ENCODE peak calls at places on chromosome 20, in seven cellular contexts. One of them, this sample, is unnamed. For H3K9me3, the result is how much of the 10 kb centered on the place peaks cover.

GRCh38 chr20:15047100-15047499 is 709.7 kb upstream of the FLRT3 start:
- DNase-seq in OCI-LY7: no peak
- DNase-seq in CD4-positive, alpha-beta memory T cell: no peak
- DNase-seq in IMR-90: no peak
- DNase-seq in osteoblast: no peak
- DNase-seq in tibial nerve: no peak
- DNase-seq in CD8-positive, alpha-beta memory T cell: no peak
- DNase-seq in this sample: no peak

GRCh38 chr20:24353135-24353694 is 116.2 kb upstream of the SYNDIG1 start:
- DNase-seq in CD4-positive, alpha-beta memory T cell: no peak
- DNase-seq in CD8-positive, alpha-beta memory T cell: no peak
- DNase-seq in tibial nerve: no peak
- DNase-seq in IMR-90: no peak
- DNase-seq in osteoblast: no peak
- DNase-seq in OCI-LY7: no peak
- DNase-seq in this sample: no peak

GRCh38 chr20:64116016-64116415 is 8.7 kb upstream of the NPBWR2 start:
- DNase-seq in CD8-positive, alpha-beta memory T cell: no peak
- DNase-seq in IMR-90: no peak
- DNase-seq in CD4-positive, alpha-beta memory T cell: no peak
- DNase-seq in osteoblast: peak
- DNase-seq in OCI-LY7: no peak
- DNase-seq in tibial nerve: no peak
- DNase-seq in this sample: no peak

GRCh38 chr20:17651761-17652388 is 30.2 kb downstream of the RRBP1 start:
- DNase-seq in OCI-LY7: peak
- DNase-seq in tibial nerve: no peak
- DNase-seq in IMR-90: no peak
- DNase-seq in CD4-positive, alpha-beta memory T cell: no peak
- DNase-seq in CD8-positive, alpha-beta memory T cell: no peak
- DNase-seq in osteoblast: peak
- DNase-seq in this sample: no peak

GRCh38 chr20:19099586-19100555 is 112.6 kb upstream of the SLC24A3 start:
- DNase-seq in CD4-positive, alpha-beta memory T cell: no peak
- DNase-seq in OCI-LY7: no peak
- DNase-seq in CD8-positive, alpha-beta memory T cell: no peak
- DNase-seq in tibial nerve: no peak
- DNase-seq in IMR-90: no peak
- DNase-seq in osteoblast: no peak
- DNase-seq in this sample: no peak

GRCh38 chr20:13510837-13511488 is 127.8 kb downstream of the TASP1 start:
- DNase-seq in osteoblast: no peak
- DNase-seq in CD4-positive, alpha-beta memory T cell: no peak
- DNase-seq in OCI-LY7: no peak
- DNase-seq in CD8-positive, alpha-beta memory T cell: no peak
- DNase-seq in tibial nerve: peak
- DNase-seq in IMR-90: no peak
- DNase-seq in this sample: no peak

GRCh38 chr20:19211661-19212523 is 550 bp upstream of the SLC24A3 start:
- DNase-seq in CD8-positive, alpha-beta memory T cell: no peak
- DNase-seq in OCI-LY7: no peak
- DNase-seq in CD4-positive, alpha-beta memory T cell: no peak
- DNase-seq in osteoblast: no peak
- DNase-seq in IMR-90: no peak
- DNase-seq in tibial nerve: no peak
- DNase-seq in this sample: no peak

GRCh38 chr20:11101243-11101642 is 427.4 kb upstream of the JAG1 start:
- DNase-seq in CD8-positive, alpha-beta memory T cell: no peak
- DNase-seq in tibial nerve: no peak
- DNase-seq in IMR-90: peak
- DNase-seq in OCI-LY7: no peak
- DNase-seq in osteoblast: no peak
- DNase-seq in CD4-positive, alpha-beta memory T cell: no peak
- DNase-seq in this sample: no peak

GRCh38 chr20:16263582-16263981 is 309.7 kb downstream of the KIF16B start:
- DNase-seq in tibial nerve: no peak
- DNase-seq in OCI-LY7: peak
- DNase-seq in CD4-positive, alpha-beta memory T cell: no peak
- DNase-seq in CD8-positive, alpha-beta memory T cell: no peak
- DNase-seq in osteoblast: no peak
- DNase-seq in IMR-90: no peak
- DNase-seq in this sample: no peak

GRCh38 chr20:18024606-18025127 is 33.0 kb downstream of the OVOL2 start:
- DNase-seq in CD8-positive, alpha-beta memory T cell: no peak
- DNase-seq in CD4-positive, alpha-beta memory T cell: no peak
- DNase-seq in tibial nerve: no peak
- DNase-seq in osteoblast: no peak
- DNase-seq in IMR-90: no peak
- DNase-seq in OCI-LY7: no peak
- DNase-seq in this sample: no peak

GRCh38 chr20:9478801-9479200 is 35.6 kb upstream of the LAMP5 start:
- DNase-seq in osteoblast: no peak
- DNase-seq in CD4-positive, alpha-beta memory T cell: no peak
- DNase-seq in IMR-90: no peak
- DNase-seq in CD8-positive, alpha-beta memory T cell: no peak
- DNase-seq in OCI-LY7: no peak
- DNase-seq in tibial nerve: no peak
- DNase-seq in this sample: no peak

GRCh38 chr20:19451591-19452295 is 239.3 kb downstream of the SLC24A3 start:
- DNase-seq in osteoblast: no peak
- DNase-seq in CD8-positive, alpha-beta memory T cell: no peak
- DNase-seq in OCI-LY7: no peak
- DNase-seq in CD4-positive, alpha-beta memory T cell: no peak
- DNase-seq in IMR-90: no peak
- DNase-seq in tibial nerve: no peak
- DNase-seq in this sample: no peak

GRCh38 chr20:44014807-44015732 is 100.4 kb downstream of the TOX2 start:
- DNase-seq in tibial nerve: no peak
- DNase-seq in IMR-90: no peak
- DNase-seq in CD8-positive, alpha-beta memory T cell: no peak
- DNase-seq in OCI-LY7: no peak
- DNase-seq in CD4-positive, alpha-beta memory T cell: no peak
- DNase-seq in osteoblast: no peak
- DNase-seq in this sample: no peak

GRCh38 chr20:46576774-46577395 is 26.4 kb upstream of the OCSTAMP start:
- DNase-seq in osteoblast: no peak
- DNase-seq in OCI-LY7: no peak
- DNase-seq in tibial nerve: no peak
- DNase-seq in CD8-positive, alpha-beta memory T cell: no peak
- DNase-seq in IMR-90: no peak
- DNase-seq in CD4-positive, alpha-beta memory T cell: no peak
- DNase-seq in this sample: no peak

GRCh38 chr20:9474835-9475413 is 39.5 kb upstream of the LAMP5 start:
- DNase-seq in osteoblast: peak
- DNase-seq in CD4-positive, alpha-beta memory T cell: no peak
- DNase-seq in OCI-LY7: no peak
- DNase-seq in IMR-90: peak
- DNase-seq in tibial nerve: no peak
- DNase-seq in CD8-positive, alpha-beta memory T cell: no peak
- DNase-seq in this sample: no peak

GRCh38 chr20:51563597-51564332 is 21.2 kb upstream of the NFATC2 start:
- DNase-seq in tibial nerve: peak
- DNase-seq in IMR-90: peak
- DNase-seq in osteoblast: peak
- DNase-seq in OCI-LY7: no peak
- DNase-seq in CD4-positive, alpha-beta memory T cell: no peak
- DNase-seq in CD8-positive, alpha-beta memory T cell: no peak
- DNase-seq in this sample: no peak

GRCh38 chr20:32067234-32067821 is 15.3 kb downstream of the HCK start:
- DNase-seq in tibial nerve: no peak
- DNase-seq in OCI-LY7: peak
- DNase-seq in osteoblast: peak
- DNase-seq in CD8-positive, alpha-beta memory T cell: no peak
- DNase-seq in IMR-90: peak
- DNase-seq in CD4-positive, alpha-beta memory T cell: no peak
- DNase-seq in this sample: no peak

GRCh38 chr20:59808729-59809381 is 124.6 kb downstream of the SYCP2 start:
- DNase-seq in CD8-positive, alpha-beta memory T cell: no peak
- DNase-seq in CD4-positive, alpha-beta memory T cell: no peak
- DNase-seq in tibial nerve: peak
- DNase-seq in osteoblast: no peak
- DNase-seq in OCI-LY7: no peak
- DNase-seq in IMR-90: no peak
- DNase-seq in this sample: no peak

GRCh38 chr20:34629342-34629741 is 47.5 kb downstream of the PIGU start:
- DNase-seq in CD4-positive, alpha-beta memory T cell: no peak
- DNase-seq in osteoblast: no peak
- DNase-seq in OCI-LY7: no peak
- DNase-seq in tibial nerve: no peak
- DNase-seq in CD8-positive, alpha-beta memory T cell: no peak
- DNase-seq in IMR-90: no peak
- DNase-seq in this sample: no peak

GRCh38 chr20:30486103-30486478 is 771.4 kb upstream of the DEFB115 start:
- DNase-seq in IMR-90: no peak
- DNase-seq in tibial nerve: no peak
- DNase-seq in osteoblast: peak
- DNase-seq in CD4-positive, alpha-beta memory T cell: no peak
- DNase-seq in OCI-LY7: no peak
- DNase-seq in CD8-positive, alpha-beta memory T cell: no peak
- DNase-seq in this sample: no peak
- H3K9me3 ChIP-seq in IMR-90: under half
- H3K9me3 ChIP-seq in tibial nerve: under half
- H3K9me3 ChIP-seq in osteoblast: under half
- H3K9me3 ChIP-seq in CD4-positive, alpha-beta memory T cell: under half
- H3K9me3 ChIP-seq in OCI-LY7: under half
- H3K9me3 ChIP-seq in CD8-positive, alpha-beta memory T cell: under half
- H3K9me3 ChIP-seq in this sample: under half

DNA sequence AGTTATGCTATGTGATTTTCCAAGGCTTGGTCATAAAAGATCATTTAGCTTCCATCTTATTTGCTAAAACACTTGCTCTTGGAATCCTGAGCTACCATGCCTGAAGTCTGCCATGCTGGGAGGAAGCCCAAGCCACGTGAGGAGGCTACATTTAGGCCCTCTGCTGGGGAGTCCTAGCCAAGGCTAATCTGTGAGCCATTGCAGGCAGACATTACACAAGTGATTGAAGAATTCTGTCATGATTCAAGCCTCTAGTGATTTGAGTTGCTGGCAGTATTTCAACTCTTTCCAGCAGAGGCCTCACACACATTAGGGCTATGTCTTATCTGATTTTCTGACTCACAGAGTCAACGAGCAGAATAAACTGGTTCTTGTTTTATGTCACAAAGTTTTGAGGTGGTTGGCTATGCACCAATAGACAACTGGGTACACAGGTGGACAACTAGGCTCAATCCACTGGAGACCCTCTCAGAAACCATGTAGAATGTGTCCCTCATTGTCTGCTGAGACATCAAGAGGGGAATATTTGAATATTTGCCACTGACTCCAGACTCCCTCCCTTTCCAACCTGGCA is 227.2 kb upstream of the SULF2 start:
- DNase-seq in CD8-positive, alpha-beta memory T cell: no peak
- DNase-seq in osteoblast: peak
- DNase-seq in OCI-LY7: peak
- DNase-seq in tibial nerve: no peak
- DNase-seq in CD4-positive, alpha-beta memory T cell: no peak
- DNase-seq in IMR-90: peak
- DNase-seq in this sample: no peak
- H3K9me3 ChIP-seq in CD8-positive, alpha-beta memory T cell: under half
- H3K9me3 ChIP-seq in osteoblast: under half
- H3K9me3 ChIP-seq in OCI-LY7: half or more
- H3K9me3 ChIP-seq in tibial nerve: under half
- H3K9me3 ChIP-seq in CD4-positive, alpha-beta memory T cell: under half
- H3K9me3 ChIP-seq in IMR-90: under half
- H3K9me3 ChIP-seq in this sample: under half

GRCh38 chr20:25864986-25865714 is 168.5 kb upstream of the ZNF337 start:
- DNase-seq in IMR-90: no peak
- DNase-seq in CD4-positive, alpha-beta memory T cell: no peak
- DNase-seq in OCI-LY7: no peak
- DNase-seq in tibial nerve: no peak
- DNase-seq in osteoblast: no peak
- DNase-seq in CD8-positive, alpha-beta memory T cell: no peak
- DNase-seq in this sample: no peak

GRCh38 chr20:25867776-25868649 is 171.4 kb upstream of the ZNF337 start:
- DNase-seq in osteoblast: peak
- DNase-seq in IMR-90: peak
- DNase-seq in CD4-positive, alpha-beta memory T cell: peak
- DNase-seq in OCI-LY7: no peak
- DNase-seq in tibial nerve: peak
- DNase-seq in CD8-positive, alpha-beta memory T cell: no peak
- DNase-seq in this sample: peak

GRCh38 chr20:25863536-25864325 is 167.1 kb upstream of the ZNF337 start:
- DNase-seq in OCI-LY7: no peak
- DNase-seq in IMR-90: no peak
- DNase-seq in osteoblast: peak
- DNase-seq in CD4-positive, alpha-beta memory T cell: no peak
- DNase-seq in CD8-positive, alpha-beta memory T cell: no peak
- DNase-seq in tibial nerve: no peak
- DNase-seq in this sample: no peak

GRCh38 chr20:25865715-25866656 is 169.3 kb upstream of the ZNF337 start:
- DNase-seq in tibial nerve: no peak
- DNase-seq in CD8-positive, alpha-beta memory T cell: peak
- DNase-seq in osteoblast: peak
- DNase-seq in OCI-LY7: no peak
- DNase-seq in CD4-positive, alpha-beta memory T cell: peak
- DNase-seq in IMR-90: peak
- DNase-seq in this sample: peak

DNA sequence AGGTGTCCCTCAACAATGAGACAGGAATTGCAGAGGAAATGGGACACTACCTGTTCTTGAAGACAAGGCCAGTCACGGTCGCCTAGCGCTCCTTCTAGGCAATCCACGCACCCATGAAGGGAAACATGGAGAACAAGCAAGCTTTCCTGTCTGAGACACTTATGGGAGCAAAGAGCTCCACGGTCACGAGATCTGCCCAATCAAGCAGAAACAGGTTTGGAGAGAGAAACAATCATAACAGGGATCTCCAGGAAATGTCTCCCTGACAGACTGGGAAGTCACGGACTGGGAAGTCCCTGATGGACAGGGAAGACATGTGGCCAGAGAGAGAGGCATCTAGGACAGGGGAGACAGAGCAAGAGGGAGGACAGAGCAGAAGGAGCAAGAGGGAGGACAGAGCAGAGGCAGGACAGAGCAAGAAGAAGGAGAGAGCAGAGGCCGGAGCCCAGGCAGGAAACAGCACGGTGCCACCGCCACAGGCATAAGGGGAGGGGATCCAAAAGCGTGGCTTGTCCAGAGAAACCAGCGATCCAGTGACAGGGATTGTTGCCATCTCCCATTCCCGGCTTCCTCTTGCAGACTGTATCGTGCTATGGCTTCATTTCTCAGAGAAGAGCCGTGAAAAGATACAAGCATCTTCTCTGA is 167.8 kb upstream of the ZNF337 start:
- DNase-seq in IMR-90: no peak
- DNase-seq in osteoblast: peak
- DNase-seq in CD4-positive, alpha-beta memory T cell: no peak
- DNase-seq in OCI-LY7: no peak
- DNase-seq in CD8-positive, alpha-beta memory T cell: no peak
- DNase-seq in tibial nerve: no peak
- DNase-seq in this sample: no peak
- H3K9me3 ChIP-seq in IMR-90: under half
- H3K9me3 ChIP-seq in osteoblast: under half
- H3K9me3 ChIP-seq in CD4-positive, alpha-beta memory T cell: under half
- H3K9me3 ChIP-seq in OCI-LY7: under half
- H3K9me3 ChIP-seq in CD8-positive, alpha-beta memory T cell: under half
- H3K9me3 ChIP-seq in tibial nerve: under half
- H3K9me3 ChIP-seq in this sample: under half

DNA sequence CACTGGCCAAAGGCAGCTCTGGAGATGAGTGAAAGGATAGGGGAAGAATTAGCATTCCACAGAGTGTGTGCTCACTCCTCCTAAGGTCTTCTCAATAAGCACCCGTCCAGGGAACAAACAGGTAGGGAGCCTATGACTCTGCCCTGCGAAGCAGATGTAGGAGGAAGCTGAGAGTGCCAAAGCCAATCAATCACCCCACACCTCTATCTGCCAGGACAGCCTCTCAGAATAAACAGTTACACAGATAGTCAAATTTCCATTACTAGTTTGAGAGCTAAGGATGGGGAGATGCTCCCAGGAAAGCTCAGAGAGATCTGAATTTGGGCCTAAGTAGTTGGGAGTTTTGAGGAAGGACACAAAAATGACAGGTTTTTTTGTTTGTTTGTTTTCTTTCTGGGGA is 40.5 kb upstream of the SLA2 start:
- DNase-seq in CD8-positive, alpha-beta memory T cell: no peak
- DNase-seq in IMR-90: no peak
- DNase-seq in osteoblast: no peak
- DNase-seq in CD4-positive, alpha-beta memory T cell: no peak
- DNase-seq in tibial nerve: no peak
- DNase-seq in OCI-LY7: no peak
- DNase-seq in this sample: no peak
- H3K9me3 ChIP-seq in CD8-positive, alpha-beta memory T cell: under half
- H3K9me3 ChIP-seq in IMR-90: under half
- H3K9me3 ChIP-seq in osteoblast: under half
- H3K9me3 ChIP-seq in CD4-positive, alpha-beta memory T cell: under half
- H3K9me3 ChIP-seq in tibial nerve: under half
- H3K9me3 ChIP-seq in OCI-LY7: under half
- H3K9me3 ChIP-seq in this sample: under half

This sample was measured in T-helper 17 cell.